ENCODE peak calls at places on chromosomes 2 and 18, in ten cellular contexts. G is heart right ventricle, D is T-helper 17 cell, I is DMS53, S is SK-MEL-5, X is amniotic stem cell, E is GM03348, Q is brain microvascular endothelial cell, J is suprapubic skin, A is cardiac fibroblast. P is an unnamed sample.

GRCh38 chr2:631741-632140 is 45.5 kb downstream of the TMEM18 start:
- DNase-seq in D (no peak), J (no peak), A (no peak), S (no peak), G (no peak), E (no peak), I (no peak), X (no peak), Q (no peak), P (no peak)

GRCh38 chr2:48530033-48530804 is at the start of gene STON1:
- DNase-seq in I (peak), J (peak), Q (no peak), A (peak), X (no peak), S (peak), D (peak), G (peak), E (peak), P (no peak)

GRCh38 chr18:21669736-21670135 is 34.8 kb downstream of the ABHD3 start:
- DNase-seq in J (no peak), G (no peak), Q (no peak), X (no peak), S (no peak), E (no peak), I (peak), D (no peak), A (no peak), P (no peak)

GRCh38 chr2:1081411-1082225 is 131.0 kb downstream of the SNTG2 start:
- DNase-seq in A (peak), D (no peak), Q (no peak), G (peak), I (no peak), S (no peak), E (peak), X (no peak), J (no peak), P (no peak)

GRCh38 chr2:240469239-240469636 is 33.8 kb downstream of the GPC1 start:
- DNase-seq in Q (no peak), I (no peak), X (no peak), E (no peak), G (peak), S (no peak), J (no peak), D (no peak), A (no peak), P (no peak)

GRCh38 chr18:49537232-49537876 is 24.5 kb upstream of the LIPG start:
- DNase-seq in G (no peak), E (no peak), J (no peak), D (no peak), S (no peak), Q (no peak), I (no peak), X (no peak), A (no peak), P (no peak)

GRCh38 chr2:98514096-98514639 is 69.5 kb downstream of the INPP4A start:
- DNase-seq in D (no peak), G (no peak), I (no peak), Q (no peak), X (no peak), E (no peak), J (no peak), S (no peak), A (no peak), P (no peak)

GRCh38 chr2:41821167-41821566 is 226.7 kb upstream of the PKDCC start:
- DNase-seq in J (no peak), D (no peak), E (no peak), A (no peak), I (peak), G (no peak), X (no peak), Q (no peak), S (no peak), P (no peak)

GRCh38 chr2:47043142-47043890 is 111.8 kb downstream of the STPG4 start:
- DNase-seq in S (peak), J (no peak), X (peak), E (peak), G (peak), A (peak), Q (peak), I (peak), D (no peak), P (peak)

GRCh38 chr2:108988796-108989713 is at the start of gene EDAR:
- DNase-seq in Q (no peak), J (no peak), D (peak), I (peak), A (peak), S (peak), X (no peak), G (peak), E (no peak), P (no peak)

GRCh38 chr18:49944681-49945080 is 131.3 kb upstream of the ACAA2 start:
- DNase-seq in Q (no peak), X (no peak), I (peak), G (peak), D (no peak), S (no peak), E (no peak), A (peak), J (no peak), P (no peak)

GRCh38 chr18:2758309-2758708 is 88.5 kb upstream of the EMILIN2 start:
- DNase-seq in E (no peak), X (no peak), G (no peak), S (no peak), A (no peak), J (no peak), Q (no peak), D (no peak), I (no peak), P (no peak)

GRCh38 chr2:164061129-164061746 is 325.4 kb upstream of the FIGN start:
- DNase-seq in E (peak), A (peak), G (no peak), Q (peak), J (no peak), S (peak), D (no peak), I (peak), X (peak), P (no peak)

GRCh38 chr2:182649316-182649715 is 66.7 kb upstream of the DNAJC10 start:
- DNase-seq in D (no peak), A (peak), S (peak), G (peak), I (peak), J (no peak), X (no peak), E (peak), Q (peak), P (no peak)

P was measured in smooth muscle cell of the brain vasculature.